ENCODE peak calls at places on chromosomes 4 and X, in four cellular contexts. One of them, this sample, is unnamed.

GRCh38 chrX:54301516-54301915 is 56.3 kb downstream of the WNK3 start:
- DNase-seq in fibroblast of lung: no peak
- DNase-seq in stimulated activated CD4-positive, alpha-beta T cell treated with anti-CD3 and anti-CD28 coated beads, TNF-alpha, amount 100 ng/mL, for 4 hours: no peak
- DNase-seq in activated CD4-positive, alpha-beta T cell treated with anti-CD3 and anti-CD28 coated beads for 24 hours: no peak
- DNase-seq in this sample: no peak

GRCh38 chr4:75470738-75471137 is 43.5 kb downstream of the RCHY1 start:
- DNase-seq in activated CD4-positive, alpha-beta T cell treated with anti-CD3 and anti-CD28 coated beads for 24 hours: no peak
- DNase-seq in fibroblast of lung: no peak
- DNase-seq in stimulated activated CD4-positive, alpha-beta T cell treated with anti-CD3 and anti-CD28 coated beads, TNF-alpha, amount 100 ng/mL, for 4 hours: no peak
- DNase-seq in this sample: no peak

GRCh38 chrX:15848576-15848975 is 6.0 kb downstream of the AP1S2 start:
- DNase-seq in fibroblast of lung: peak; percentile 42
- DNase-seq in activated CD4-positive, alpha-beta T cell treated with anti-CD3 and anti-CD28 coated beads for 24 hours: no peak
- DNase-seq in stimulated activated CD4-positive, alpha-beta T cell treated with anti-CD3 and anti-CD28 coated beads, TNF-alpha, amount 100 ng/mL, for 4 hours: no peak
- DNase-seq in this sample: no peak

GRCh38 chr4:68498413-68499007 is 51.2 kb downstream of the TMPRSS11E start:
- DNase-seq in activated CD4-positive, alpha-beta T cell treated with anti-CD3 and anti-CD28 coated beads for 24 hours: peak; percentile 36
- DNase-seq in fibroblast of lung: peak; percentile 54
- DNase-seq in stimulated activated CD4-positive, alpha-beta T cell treated with anti-CD3 and anti-CD28 coated beads, TNF-alpha, amount 100 ng/mL, for 4 hours: peak; percentile 23
- DNase-seq in this sample: peak; percentile 7

GRCh38 chr4:168713193-168713592 is 216.3 kb downstream of the PALLD start:
- DNase-seq in stimulated activated CD4-positive, alpha-beta T cell treated with anti-CD3 and anti-CD28 coated beads, TNF-alpha, amount 100 ng/mL, for 4 hours: no peak
- DNase-seq in fibroblast of lung: no peak
- DNase-seq in activated CD4-positive, alpha-beta T cell treated with anti-CD3 and anti-CD28 coated beads for 24 hours: no peak
- DNase-seq in this sample: no peak

GRCh38 chrX:55014897-55015299 is 14.7 kb downstream of the APEX2 start:
- DNase-seq in stimulated activated CD4-positive, alpha-beta T cell treated with anti-CD3 and anti-CD28 coated beads, TNF-alpha, amount 100 ng/mL, for 4 hours: no peak
- DNase-seq in fibroblast of lung: no peak
- DNase-seq in activated CD4-positive, alpha-beta T cell treated with anti-CD3 and anti-CD28 coated beads for 24 hours: no peak
- DNase-seq in this sample: no peak

GRCh38 chr4:83618431-83618830 is 82.5 kb downstream of the GPAT3 start:
- DNase-seq in activated CD4-positive, alpha-beta T cell treated with anti-CD3 and anti-CD28 coated beads for 24 hours: no peak
- DNase-seq in stimulated activated CD4-positive, alpha-beta T cell treated with anti-CD3 and anti-CD28 coated beads, TNF-alpha, amount 100 ng/mL, for 4 hours: no peak
- DNase-seq in fibroblast of lung: peak; percentile 87
- DNase-seq in this sample: peak; percentile 29

GRCh38 chrX:154531626-154532025 is 15.0 kb downstream of the G6PD start:
- DNase-seq in fibroblast of lung: peak; percentile 77
- DNase-seq in activated CD4-positive, alpha-beta T cell treated with anti-CD3 and anti-CD28 coated beads for 24 hours: no peak
- DNase-seq in stimulated activated CD4-positive, alpha-beta T cell treated with anti-CD3 and anti-CD28 coated beads, TNF-alpha, amount 100 ng/mL, for 4 hours: no peak
- DNase-seq in this sample: peak; percentile 55

This sample was measured in HTR-8/SVneo.